ENCODE peak calls at places on chromosomes 13 and 19, in six cellular contexts. H is HepG2, X is HEK293T, N is A549, I is GM12878, E is K562. V is an unnamed sample.

GRCh38 chr13:97058417-97058816 is 64.1 kb upstream of the OXGR1 start:
- DNase-seq in H (no peak), X (no peak), N (no peak), I (no peak), E (no peak), V (no peak)

GRCh38 chr19:53992815-53993214 is 1.4 kb downstream of the CACNG6 start:
- DNase-seq in H (no peak), X (no peak), N (no peak), I (no peak), E (no peak), V (no peak)

GRCh38 chr19:9945319-9945966 is 9.1 kb upstream of the OLFM2 start:
- DNase-seq in H (peak), X (peak), N (no peak), I (no peak), E (peak), V (peak)

GRCh38 chr13:40974460-40975407 is 44.4 kb downstream of the ELF1 start:
- DNase-seq in H (peak), X (peak), N (peak), I (no peak), E (peak), V (peak)

GRCh38 chr13:111122056-111122455 is 6.9 kb downstream of the ARHGEF7 start:
- DNase-seq in H (no peak), X (no peak), N (no peak), I (no peak), E (no peak), V (peak)

GRCh38 chr19:38656171-38656981 is 8.9 kb downstream of the ACTN4 start:
- DNase-seq in H (peak), X (no peak), N (no peak), I (no peak), E (no peak), V (peak)

GRCh38 chr13:95237310-95237870 is 63.9 kb downstream of the ABCC4 start:
- DNase-seq in H (no peak), X (no peak), N (no peak), I (no peak), E (no peak), V (no peak)

GRCh38 chr19:16470911-16471811 is 609 bp downstream of the EPS15L1 start:
- DNase-seq in H (no peak), X (no peak), N (no peak), I (no peak), E (peak), V (peak)

GRCh38 chr13:40652588-40652940 is 13.9 kb downstream of the FOXO1 start:
- DNase-seq in H (no peak), X (no peak), N (no peak), I (no peak), E (no peak), V (no peak)

GRCh38 chr19:1366899-1367870 is 16.5 kb upstream of the NDUFS7 start:
- DNase-seq in H (no peak), X (no peak), N (no peak), I (no peak), E (no peak), V (no peak)

GRCh38 chr19:47257411-47258169 is 1.3 kb downstream of the CCDC9 start:
- DNase-seq in H (no peak), X (no peak), N (no peak), I (no peak), E (no peak), V (no peak)

GRCh38 chr19:6731822-6732221 is 5.6 kb downstream of the GPR108 start:
- DNase-seq in H (no peak), X (no peak), N (no peak), I (no peak), E (no peak), V (no peak)

GRCh38 chr13:33015791-33016323 is 366 bp upstream of the KL start:
- DNase-seq in H (no peak), X (peak), N (no peak), I (no peak), E (no peak), V (no peak)

GRCh38 chr13:85985791-85986190 is 186.6 kb upstream of the SLITRK6 start:
- DNase-seq in H (no peak), X (no peak), N (no peak), I (no peak), E (no peak), V (no peak)

GRCh38 chr13:45500492-45501174 is 35.9 kb downstream of the COG3 start:
- DNase-seq in H (peak), X (no peak), N (no peak), I (no peak), E (no peak), V (peak)

GRCh38 chr19:46791944-46792343 is 3.5 kb upstream of the SLC1A5 start:
- DNase-seq in H (no peak), X (no peak), N (no peak), I (no peak), E (no peak), V (no peak)

DNA sequence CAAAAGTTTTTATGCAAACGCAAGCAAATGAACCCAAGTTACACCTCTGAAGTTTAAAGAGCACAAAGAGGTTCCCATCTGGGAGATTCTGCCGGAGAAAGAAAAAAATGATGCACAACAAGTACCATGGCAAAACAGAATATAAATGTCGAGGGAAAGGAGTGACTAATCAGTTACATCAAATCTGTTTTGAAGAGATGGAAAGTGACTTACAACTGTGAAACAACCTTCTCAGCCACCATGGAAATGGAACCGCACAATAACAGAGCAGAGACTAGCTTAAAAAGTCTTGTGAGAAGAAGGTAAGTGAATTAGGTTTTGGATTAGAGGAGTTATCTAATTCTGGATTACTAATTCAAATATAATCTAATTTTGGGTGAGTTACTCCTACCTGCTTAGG is 2.4 kb downstream of the HSPH1 start:
- DNase-seq in H (no peak), X (no peak), N (no peak), I (no peak), E (no peak), V (peak)
- TF ChIP-seq BHLHE40 in H (no peak), X (no peak), N (no peak), I (no peak), E (no peak), V (no peak)

DNA sequence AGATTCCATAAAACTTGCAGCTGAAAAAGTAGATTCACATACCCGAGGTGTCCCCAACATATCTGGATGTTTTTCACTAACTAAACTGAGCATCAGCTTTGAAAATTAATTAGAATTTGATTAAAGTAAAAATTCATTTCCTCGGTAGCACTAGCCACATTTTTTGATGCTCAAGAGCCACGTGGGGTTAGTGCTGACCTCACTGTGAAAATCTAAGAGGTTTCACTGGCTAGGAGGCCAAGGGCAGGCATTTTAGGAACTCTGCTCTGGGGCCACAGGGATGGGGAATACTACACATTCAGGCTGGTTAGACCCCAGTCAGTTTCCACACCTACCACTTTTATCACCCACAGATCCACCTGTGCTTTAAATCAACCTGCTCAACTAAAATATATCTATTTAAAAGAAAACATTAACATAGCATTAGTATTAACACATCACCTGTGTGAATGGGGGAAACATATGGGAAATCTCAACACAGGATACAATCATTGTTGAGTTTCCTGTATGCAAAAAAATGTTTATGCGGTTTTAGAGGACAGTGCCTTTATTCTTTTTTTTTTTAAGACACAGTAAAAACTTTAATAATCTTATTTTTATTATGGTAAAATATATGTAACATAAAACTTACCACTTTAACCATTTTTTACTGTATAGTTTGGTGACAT is 45.5 kb downstream of the BRD4 start:
- DNase-seq in H (no peak), X (no peak), N (no peak), I (no peak), E (no peak), V (no peak)
- TF ChIP-seq BHLHE40 in H (no peak), X (no peak), N (no peak), I (no peak), E (no peak), V (no peak)

DNA sequence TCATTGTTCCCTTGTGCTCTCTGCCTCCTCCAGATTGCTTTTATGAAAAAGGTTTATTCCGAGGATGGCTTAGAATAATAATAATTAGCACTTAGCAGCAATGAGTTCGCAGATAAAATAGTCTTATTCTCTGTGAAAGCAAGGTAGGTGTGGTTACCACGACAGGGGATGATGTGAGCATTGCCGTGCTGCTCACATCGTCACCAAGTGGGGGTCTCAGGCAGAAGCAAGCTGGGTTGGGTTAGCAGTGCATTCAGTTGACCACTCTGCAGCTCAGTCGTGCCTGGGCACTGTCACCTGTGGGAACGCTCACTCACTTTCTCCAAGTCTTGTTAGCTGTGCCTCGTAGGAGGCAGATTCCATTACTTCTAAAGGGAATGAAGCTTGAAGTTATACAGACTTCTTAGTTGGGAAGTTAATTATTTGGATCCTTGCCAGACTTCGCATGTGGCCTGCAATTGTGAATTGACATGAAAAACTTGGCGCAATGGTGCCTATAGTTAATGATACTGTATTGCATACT is 157.2 kb downstream of the MYO16 start:
- DNase-seq in H (no peak), X (no peak), N (no peak), I (no peak), E (no peak), V (no peak)
- TF ChIP-seq BHLHE40 in H (no peak), X (no peak), N (no peak), I (no peak), E (no peak), V (no peak)

GRCh38 chr13:35839746-35840273 is 291.4 kb downstream of the DCLK1 start:
- DNase-seq in H (no peak), X (no peak), N (no peak), I (no peak), E (no peak), V (no peak)
- TF ChIP-seq BHLHE40 in H (no peak), X (no peak), N (no peak), I (no peak), E (no peak), V (no peak)

GRCh38 chr19:21398851-21399250 is 1.9 kb downstream of the ZNF493 start:
- DNase-seq in H (no peak), X (no peak), N (no peak), I (no peak), E (no peak), V (peak)
- TF ChIP-seq BHLHE40 in H (no peak), X (no peak), N (no peak), I (no peak), E (no peak), V (no peak)

GRCh38 chr13:106963151-106963550 is 395.2 kb upstream of the ARGLU1 start:
- DNase-seq in H (no peak), X (no peak), N (no peak), I (no peak), E (no peak), V (no peak)

GRCh38 chr13:106958690-106959089 is 390.8 kb upstream of the ARGLU1 start:
- DNase-seq in H (peak), X (no peak), N (no peak), I (no peak), E (no peak), V (no peak)

GRCh38 chr13:106961219-106961618 is 393.3 kb upstream of the ARGLU1 start:
- DNase-seq in H (no peak), X (no peak), N (no peak), I (no peak), E (no peak), V (no peak)
- TF ChIP-seq BHLHE40 in H (no peak), X (no peak), N (no peak), I (no peak), E (no peak), V (no peak)

GRCh38 chr19:42286349-42287016 is 15.4 kb upstream of the PRR19 start:
- DNase-seq in H (no peak), X (no peak), N (no peak), I (no peak), E (peak), V (peak)
- TF ChIP-seq BHLHE40 in H (no peak), X (no peak), N (no peak), I (no peak), E (no peak), V (no peak)

DNA sequence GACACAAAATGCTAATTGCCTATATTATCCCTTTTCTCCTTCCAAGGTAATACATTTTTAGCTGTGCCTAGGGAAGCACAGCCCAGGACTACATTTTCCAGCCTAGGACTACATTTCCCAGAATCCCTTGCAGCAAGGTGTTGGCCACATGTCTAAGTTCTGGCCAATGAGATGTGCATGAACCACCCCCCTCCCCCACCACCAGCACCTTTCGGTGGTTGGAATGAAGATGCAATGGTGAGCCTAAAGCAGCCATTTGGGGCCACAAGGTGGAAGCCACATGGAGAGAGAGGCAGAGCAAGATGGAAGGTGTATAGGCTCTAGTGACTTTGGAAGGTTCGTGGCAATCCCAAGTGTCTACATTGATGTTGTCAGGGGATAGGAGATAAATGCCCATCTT is 16.2 kb downstream of the UNC13A start:
- DNase-seq in H (peak), X (peak), N (no peak), I (no peak), E (peak), V (peak)
- TF ChIP-seq BHLHE40 in H (no peak), X (no peak), N (no peak), I (no peak), E (no peak), V (no peak)

GRCh38 chr19:18194554-18195238 is 1.7 kb downstream of the MPV17L2 start:
- DNase-seq in H (no peak), X (peak), N (no peak), I (no peak), E (peak), V (peak)
- TF ChIP-seq BHLHE40 in H (no peak), X (no peak), N (no peak), I (no peak), E (no peak), V (no peak)